ENCODE peak calls at places on chromosomes 12 and 14, in six cellular contexts. D is IMR-90, Y is small intestine, P is heart left ventricle, T is stomach, J is mesenchymal stem cell. K is an unnamed sample.

GRCh38 chr12:89529738-89530137 is 3.9 kb upstream of the POC1B start:
- DNase-seq in D (peak; percentile 67), Y (peak; percentile 66), P (no peak), T (no peak), J (peak; percentile 67), K (no peak)

GRCh38 chr12:124524231-124524925 is 43.0 kb downstream of the NCOR2 start:
- DNase-seq in D (peak; percentile 87), Y (no peak), P (no peak), T (no peak), J (peak; percentile 94), K (no peak)

GRCh38 chr12:115916910-115917668 is 360.4 kb downstream of the MED13L start:
- DNase-seq in D (no peak), Y (peak; percentile 58), P (peak; percentile 54), T (peak; percentile 81), J (no peak), K (peak; percentile 98)

GRCh38 chr12:108418162-108418561 is 79.1 kb upstream of the CMKLR1 start:
- DNase-seq in D (no peak), Y (no peak), P (no peak), T (no peak), J (no peak), K (no peak)

GRCh38 chr12:54579696-54580333 is 8.6 kb downstream of the PPP1R1A start:
- DNase-seq in D (peak; percentile 57), Y (peak; percentile 79), P (peak; percentile 83), T (peak; percentile 90), J (peak; percentile 72), K (peak; percentile 100)

GRCh38 chr14:104438166-104438887 is 141.2 kb upstream of the C14orf180 start:
- DNase-seq in D (no peak), Y (no peak), P (no peak), T (no peak), J (no peak), K (peak; percentile 25)

GRCh38 chr14:23409475-23409874 is 1.4 kb upstream of the MYH6 start:
- DNase-seq in D (no peak), Y (no peak), P (peak; percentile 70), T (no peak), J (no peak), K (no peak)

GRCh38 chr12:34357791-34358190 is 335.5 kb downstream of the ALG10 start:
- DNase-seq in D (no peak), Y (no peak), P (no peak), T (no peak), J (no peak), K (no peak)

GRCh38 chr12:105267711-105268110 is 31.7 kb upstream of the APPL2 start:
- DNase-seq in D (peak; percentile 40), Y (no peak), P (no peak), T (no peak), J (no peak), K (no peak)

GRCh38 chr14:64217318-64217717 is 76.9 kb downstream of the ESR2 start:
- DNase-seq in D (no peak), Y (no peak), P (no peak), T (no peak), J (no peak), K (no peak)

GRCh38 chr14:41380017-41380416 is 226.7 kb upstream of the LRFN5 start:
- DNase-seq in D (no peak), Y (no peak), P (no peak), T (no peak), J (no peak), K (no peak)

GRCh38 chr14:90301580-90302181 is 30.1 kb downstream of the NRDE2 start:
- DNase-seq in D (peak; percentile 80), Y (peak; percentile 78), P (no peak), T (no peak), J (peak; percentile 70), K (no peak)

GRCh38 chr14:90299408-90299807 is 32.3 kb downstream of the NRDE2 start:
- DNase-seq in D (no peak), Y (no peak), P (peak; percentile 68), T (peak; percentile 50), J (no peak), K (no peak)

GRCh38 chr14:90302529-90303303 is 29.0 kb downstream of the NRDE2 start:
- DNase-seq in D (no peak), Y (peak; percentile 47), P (no peak), T (no peak), J (no peak), K (peak; percentile 60)

GRCh38 chr14:90300649-90301048 is 31.1 kb downstream of the NRDE2 start:
- DNase-seq in D (peak; percentile 24), Y (no peak), P (no peak), T (no peak), J (peak; percentile 47), K (no peak)

GRCh38 chr14:90301122-90301521 is 30.6 kb downstream of the NRDE2 start:
- DNase-seq in D (no peak), Y (no peak), P (no peak), T (no peak), J (no peak), K (no peak)
- H3K27ac ChIP-seq in D (peak overlapping the region; percentile 1), Y (peak overlapping the region; percentile 49), P (peak overlapping the region; percentile 64), T (peak overlapping the region; percentile 81), J (no peak overlapping the region), K (no peak overlapping the region)

GRCh38 chr14:49770212-49770817 is 2.4 kb downstream of the KLHDC2 start:
- DNase-seq in D (peak; percentile 5), Y (peak; percentile 98), P (no peak), T (peak; percentile 63), J (peak; percentile 34), K (no peak)
- H3K4me3 ChIP-seq in D (no peak overlapping the region), Y (peak overlapping the region; percentile 10), P (peak overlapping the region; percentile 19), T (peak overlapping the region; percentile 80), J (peak overlapping the region; percentile 99), K (peak overlapping the region; percentile 98)

GRCh38 chr14:31263485-31264133 is 56.0 kb upstream of the HECTD1 start:
- DNase-seq in D (peak; percentile 100), Y (peak; percentile 49), P (no peak), T (peak; percentile 54), J (peak; percentile 98), K (peak; percentile 61)
- H3K4me1 ChIP-seq in D (peaks cover 13% of the 10 kb centered on the region), Y (peaks cover 3% of the 10 kb centered on the region), P (peaks cover 21% of the 10 kb centered on the region), T (peaks cover 52% of the 10 kb centered on the region), J (peaks cover 8% of the 10 kb centered on the region), K (no peaks in the 10 kb centered on the region)

GRCh38 chr12:51941011-51941561 is 10.4 kb upstream of the ACVR1B start:
- DNase-seq in D (peak; percentile 77), Y (peak; percentile 35), P (no peak), T (peak; percentile 7), J (peak; percentile 72), K (peak; percentile 47)
- H3K27ac ChIP-seq in D (no peak overlapping the region), Y (no peak overlapping the region), P (no peak overlapping the region), T (no peak overlapping the region), J (no peak overlapping the region), K (no peak overlapping the region)

GRCh38 chr14:37591311-37591940 is 3.6 kb downstream of the FOXA1 start:
- DNase-seq in D (no peak), Y (peak; percentile 49), P (no peak), T (peak; percentile 65), J (peak; percentile 25), K (peak; percentile 93)

GRCh38 chr14:37588956-37589737 is 5.9 kb downstream of the FOXA1 start:
- DNase-seq in D (no peak), Y (peak; percentile 60), P (no peak), T (no peak), J (peak; percentile 13), K (peak; percentile 61)

GRCh38 chr14:37588667-37588955 is 6.4 kb downstream of the FOXA1 start:
- DNase-seq in D (no peak), Y (no peak), P (no peak), T (no peak), J (peak; percentile 20), K (no peak)

GRCh38 chr14:37590810-37591139 is 4.3 kb downstream of the FOXA1 start:
- DNase-seq in D (no peak), Y (no peak), P (no peak), T (no peak), J (no peak), K (no peak)

DNA sequence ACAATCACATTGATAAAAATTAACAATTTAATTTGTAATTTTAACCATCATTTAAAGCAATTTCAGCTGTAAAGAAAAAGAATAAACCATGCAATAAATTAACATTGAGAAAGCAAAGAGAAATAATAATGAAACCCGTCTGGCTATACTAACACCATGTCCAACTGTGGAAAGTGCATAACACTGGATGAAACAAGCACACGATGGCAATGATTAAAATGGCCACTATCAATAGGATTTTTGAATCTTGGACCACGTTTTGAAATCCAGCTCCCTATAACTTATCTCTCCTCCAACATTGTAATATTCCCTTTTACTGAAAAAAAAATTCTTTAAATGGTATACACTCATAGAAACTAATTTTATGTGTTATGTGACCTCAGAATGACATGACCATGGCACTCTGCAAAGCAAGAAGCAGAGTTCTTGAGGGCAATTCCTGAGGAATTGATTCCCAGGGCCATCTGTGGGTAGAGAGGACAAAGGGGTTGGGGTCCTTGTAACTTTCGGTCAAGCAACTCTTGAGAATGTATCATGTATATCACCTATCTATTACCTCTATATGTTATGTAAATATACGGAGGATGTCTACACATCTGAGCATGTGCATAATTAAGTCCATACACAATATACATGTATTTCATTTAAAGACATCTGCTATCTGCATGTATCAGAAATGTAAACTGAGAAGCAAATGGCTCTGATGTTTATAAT is 4.8 kb downstream of the FOXA1 start:
- DNase-seq in D (no peak), Y (peak; percentile 32), P (no peak), T (no peak), J (peak; percentile 3), K (no peak)
- H3K4me3 ChIP-seq in D (no peak overlapping the region), Y (no peak overlapping the region), P (no peak overlapping the region), T (peak overlapping the region; percentile 47), J (no peak overlapping the region), K (peak overlapping the region; percentile 75)

GRCh38 chr12:122099280-122099749 is 20.8 kb downstream of the MLXIP start:
- DNase-seq in D (no peak), Y (no peak), P (no peak), T (no peak), J (no peak), K (peak; percentile 45)

GRCh38 chr12:122104844-122105243 is 26.3 kb downstream of the MLXIP start:
- DNase-seq in D (no peak), Y (no peak), P (no peak), T (no peak), J (no peak), K (no peak)

GRCh38 chr12:122099856-122100255 is 21.3 kb downstream of the MLXIP start:
- DNase-seq in D (no peak), Y (no peak), P (no peak), T (no peak), J (no peak), K (no peak)

GRCh38 chr12:122100568-122100967 is 22.0 kb downstream of the MLXIP start:
- DNase-seq in D (no peak), Y (no peak), P (no peak), T (no peak), J (no peak), K (no peak)

DNA sequence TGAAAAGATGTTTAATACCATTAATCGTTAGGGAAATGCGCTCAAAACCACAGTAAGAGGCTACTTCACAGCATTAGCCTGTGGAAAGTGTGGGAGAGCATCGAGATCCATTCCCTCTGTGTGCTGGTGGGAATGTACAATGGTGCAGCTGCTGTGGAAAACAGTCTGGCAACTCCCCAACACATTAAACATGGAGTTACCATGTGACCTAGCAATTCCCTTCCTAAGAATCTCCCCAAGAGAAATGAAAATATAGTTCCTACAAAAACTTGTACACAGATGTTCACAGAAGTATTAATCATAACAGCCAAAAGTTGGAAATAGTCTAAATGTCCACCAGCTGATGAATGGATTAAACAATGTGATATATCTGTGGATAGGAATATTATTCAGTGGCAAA is 23.8 kb downstream of the MLXIP start:
- DNase-seq in D (peak; percentile 56), Y (no peak), P (peak; percentile 47), T (no peak), J (no peak), K (no peak)
- H3K4me1 ChIP-seq in D (peaks cover 22% of the 10 kb centered on the region), Y (peaks cover 37% of the 10 kb centered on the region), P (peaks cover 95% of the 10 kb centered on the region), T (peaks cover 98% of the 10 kb centered on the region), J (peaks cover 29% of the 10 kb centered on the region), K (peaks cover 28% of the 10 kb centered on the region)

K was measured in endodermal cell.